ENCODE peak calls at places on chromosomes 2 and 18, in nine cellular contexts. One of them, this sample, is unnamed.

GRCh38 chr2:97723156-97724072 is 10.0 kb downstream of the ZAP70 start:
- DNase-seq in putamen: no peak
- DNase-seq in epithelial cell of esophagus: no peak
- DNase-seq in BJ: no peak
- DNase-seq in activated T-cell treated with anti-CD3 and anti-CD28 coated beads for 48 hours: no peak
- DNase-seq in T follicular helper cell: no peak
- DNase-seq in GM12892: no peak
- DNase-seq in NCI-H187 treated with DMSO at 0.1 percent for 48 hours: no peak
- DNase-seq in EH: no peak
- DNase-seq in this sample: no peak

GRCh38 chr2:174634130-174635014 is 36.8 kb upstream of the WIPF1 start:
- DNase-seq in putamen: no peak
- DNase-seq in BJ: no peak
- DNase-seq in activated T-cell treated with anti-CD3 and anti-CD28 coated beads for 48 hours: peak; percentile 42
- DNase-seq in NCI-H187 treated with DMSO at 0.1 percent for 48 hours: no peak
- DNase-seq in GM12892: peak; percentile 19
- DNase-seq in T follicular helper cell: peak; percentile 17
- DNase-seq in EH: peak; percentile 41
- DNase-seq in epithelial cell of esophagus: no peak
- DNase-seq in this sample: no peak

GRCh38 chr2:71950256-71951066 is 197.2 kb downstream of the CYP26B1 start:
- DNase-seq in activated T-cell treated with anti-CD3 and anti-CD28 coated beads for 48 hours: no peak
- DNase-seq in putamen: no peak
- DNase-seq in epithelial cell of esophagus: no peak
- DNase-seq in BJ: no peak
- DNase-seq in EH: peak; percentile 64
- DNase-seq in T follicular helper cell: no peak
- DNase-seq in NCI-H187 treated with DMSO at 0.1 percent for 48 hours: no peak
- DNase-seq in GM12892: no peak
- DNase-seq in this sample: no peak

GRCh38 chr2:27871805-27872204 is 18.4 kb downstream of the RBKS start:
- DNase-seq in T follicular helper cell: no peak
- DNase-seq in activated T-cell treated with anti-CD3 and anti-CD28 coated beads for 48 hours: no peak
- DNase-seq in putamen: no peak
- DNase-seq in GM12892: no peak
- DNase-seq in NCI-H187 treated with DMSO at 0.1 percent for 48 hours: no peak
- DNase-seq in EH: no peak
- DNase-seq in BJ: no peak
- DNase-seq in epithelial cell of esophagus: peak; percentile 56
- DNase-seq in this sample: no peak

GRCh38 chr2:236352761-236353593 is 88.8 kb upstream of the ASB18 start:
- DNase-seq in epithelial cell of esophagus: peak; percentile 41
- DNase-seq in activated T-cell treated with anti-CD3 and anti-CD28 coated beads for 48 hours: no peak
- DNase-seq in BJ: no peak
- DNase-seq in EH: peak; percentile 37
- DNase-seq in T follicular helper cell: no peak
- DNase-seq in putamen: no peak
- DNase-seq in GM12892: no peak
- DNase-seq in NCI-H187 treated with DMSO at 0.1 percent for 48 hours: no peak
- DNase-seq in this sample: no peak

GRCh38 chr2:61423714-61424113 is 47.2 kb downstream of the USP34 start:
- DNase-seq in BJ: no peak
- DNase-seq in epithelial cell of esophagus: peak; percentile 76
- DNase-seq in putamen: no peak
- DNase-seq in T follicular helper cell: no peak
- DNase-seq in NCI-H187 treated with DMSO at 0.1 percent for 48 hours: no peak
- DNase-seq in EH: peak; percentile 69
- DNase-seq in activated T-cell treated with anti-CD3 and anti-CD28 coated beads for 48 hours: no peak
- DNase-seq in GM12892: no peak
- DNase-seq in this sample: no peak

GRCh38 chr18:51603551-51603950 is 406.1 kb upstream of the MEX3C start:
- DNase-seq in epithelial cell of esophagus: no peak
- DNase-seq in GM12892: no peak
- DNase-seq in EH: no peak
- DNase-seq in T follicular helper cell: no peak
- DNase-seq in NCI-H187 treated with DMSO at 0.1 percent for 48 hours: no peak
- DNase-seq in BJ: no peak
- DNase-seq in activated T-cell treated with anti-CD3 and anti-CD28 coated beads for 48 hours: no peak
- DNase-seq in putamen: no peak
- DNase-seq in this sample: no peak

GRCh38 chr18:6793986-6794385 is 64.5 kb downstream of the ARHGAP28 start:
- DNase-seq in putamen: no peak
- DNase-seq in epithelial cell of esophagus: no peak
- DNase-seq in GM12892: no peak
- DNase-seq in NCI-H187 treated with DMSO at 0.1 percent for 48 hours: no peak
- DNase-seq in T follicular helper cell: no peak
- DNase-seq in activated T-cell treated with anti-CD3 and anti-CD28 coated beads for 48 hours: no peak
- DNase-seq in EH: no peak
- DNase-seq in BJ: no peak
- DNase-seq in this sample: no peak

GRCh38 chr18:26654173-26655009 is 106.0 kb upstream of the KCTD1 start:
- DNase-seq in T follicular helper cell: no peak
- DNase-seq in epithelial cell of esophagus: no peak
- DNase-seq in BJ: no peak
- DNase-seq in EH: no peak
- DNase-seq in putamen: no peak
- DNase-seq in GM12892: no peak
- DNase-seq in activated T-cell treated with anti-CD3 and anti-CD28 coated beads for 48 hours: no peak
- DNase-seq in NCI-H187 treated with DMSO at 0.1 percent for 48 hours: no peak
- DNase-seq in this sample: no peak

GRCh38 chr18:47120428-47120827 is 29.9 kb downstream of the HDHD2 start:
- DNase-seq in epithelial cell of esophagus: no peak
- DNase-seq in BJ: no peak
- DNase-seq in T follicular helper cell: no peak
- DNase-seq in EH: no peak
- DNase-seq in putamen: no peak
- DNase-seq in activated T-cell treated with anti-CD3 and anti-CD28 coated beads for 48 hours: no peak
- DNase-seq in GM12892: no peak
- DNase-seq in NCI-H187 treated with DMSO at 0.1 percent for 48 hours: no peak
- DNase-seq in this sample: no peak

GRCh38 chr2:72415256-72415655 is 267.6 kb upstream of the CYP26B1 start:
- DNase-seq in GM12892: no peak
- DNase-seq in putamen: no peak
- DNase-seq in BJ: peak; percentile 88
- DNase-seq in NCI-H187 treated with DMSO at 0.1 percent for 48 hours: no peak
- DNase-seq in T follicular helper cell: no peak
- DNase-seq in activated T-cell treated with anti-CD3 and anti-CD28 coated beads for 48 hours: no peak
- DNase-seq in EH: peak; percentile 72
- DNase-seq in epithelial cell of esophagus: peak; percentile 5
- DNase-seq in this sample: no peak

GRCh38 chr2:190854726-190855125 is 25.9 kb upstream of the GLS start:
- DNase-seq in NCI-H187 treated with DMSO at 0.1 percent for 48 hours: no peak
- DNase-seq in EH: no peak
- DNase-seq in T follicular helper cell: no peak
- DNase-seq in putamen: no peak
- DNase-seq in BJ: no peak
- DNase-seq in epithelial cell of esophagus: no peak
- DNase-seq in GM12892: no peak
- DNase-seq in activated T-cell treated with anti-CD3 and anti-CD28 coated beads for 48 hours: no peak
- DNase-seq in this sample: no peak

GRCh38 chr2:26000561-26001211 is 18.4 kb upstream of the KIF3C start:
- DNase-seq in T follicular helper cell: no peak
- DNase-seq in putamen: peak; percentile 72
- DNase-seq in GM12892: no peak
- DNase-seq in BJ: no peak
- DNase-seq in EH: no peak
- DNase-seq in epithelial cell of esophagus: peak; percentile 53
- DNase-seq in NCI-H187 treated with DMSO at 0.1 percent for 48 hours: no peak
- DNase-seq in activated T-cell treated with anti-CD3 and anti-CD28 coated beads for 48 hours: no peak
- DNase-seq in this sample: no peak

GRCh38 chr2:36569267-36569860 is 28.6 kb downstream of the FEZ2 start:
- DNase-seq in T follicular helper cell: no peak
- DNase-seq in EH: peak; percentile 36
- DNase-seq in putamen: no peak
- DNase-seq in NCI-H187 treated with DMSO at 0.1 percent for 48 hours: no peak
- DNase-seq in epithelial cell of esophagus: peak; percentile 23
- DNase-seq in activated T-cell treated with anti-CD3 and anti-CD28 coated beads for 48 hours: no peak
- DNase-seq in BJ: no peak
- DNase-seq in GM12892: no peak
- DNase-seq in this sample: no peak

GRCh38 chr2:159073256-159073655 is 104.8 kb downstream of the TANC1 start:
- DNase-seq in activated T-cell treated with anti-CD3 and anti-CD28 coated beads for 48 hours: no peak
- DNase-seq in putamen: no peak
- DNase-seq in epithelial cell of esophagus: peak; percentile 61
- DNase-seq in GM12892: no peak
- DNase-seq in EH: peak; percentile 56
- DNase-seq in BJ: no peak
- DNase-seq in T follicular helper cell: no peak
- DNase-seq in NCI-H187 treated with DMSO at 0.1 percent for 48 hours: no peak
- DNase-seq in this sample: no peak

GRCh38 chr2:236562434-236562833 is 7.2 kb upstream of the ACKR3 start:
- DNase-seq in EH: peak; percentile 20
- DNase-seq in T follicular helper cell: no peak
- DNase-seq in GM12892: no peak
- DNase-seq in putamen: no peak
- DNase-seq in activated T-cell treated with anti-CD3 and anti-CD28 coated beads for 48 hours: no peak
- DNase-seq in BJ: no peak
- DNase-seq in NCI-H187 treated with DMSO at 0.1 percent for 48 hours: no peak
- DNase-seq in epithelial cell of esophagus: peak; percentile 28
- DNase-seq in this sample: no peak

GRCh38 chr18:41875094-41875780 is 79.8 kb upstream of the PIK3C3 start:
- DNase-seq in EH: peak; percentile 63
- DNase-seq in BJ: no peak
- DNase-seq in epithelial cell of esophagus: peak; percentile 71
- DNase-seq in GM12892: no peak
- DNase-seq in NCI-H187 treated with DMSO at 0.1 percent for 48 hours: no peak
- DNase-seq in putamen: no peak
- DNase-seq in T follicular helper cell: no peak
- DNase-seq in activated T-cell treated with anti-CD3 and anti-CD28 coated beads for 48 hours: no peak
- DNase-seq in this sample: no peak